ENCODE peak calls at places on chromosomes 1 and 21, in six cellular contexts. One of them, this sample, is unnamed.

GRCh38 chr1:162878000-162878596 is 17.1 kb upstream of the CCDC190 start:
- DNase-seq in dorsolateral prefrontal cortex: peak
- DNase-seq in T-helper 1 cell: no peak
- DNase-seq in Right ventricle myocardium superior: peak
- DNase-seq in Ammon's horn: peak
- DNase-seq in fibroblast of villous mesenchyme: peak
- DNase-seq in this sample: peak

GRCh38 chr1:109391626-109392025 is 6.1 kb downstream of the SORT1 start:
- DNase-seq in dorsolateral prefrontal cortex: no peak
- DNase-seq in T-helper 1 cell: no peak
- DNase-seq in Right ventricle myocardium superior: no peak
- DNase-seq in Ammon's horn: no peak
- DNase-seq in fibroblast of villous mesenchyme: no peak
- DNase-seq in this sample: no peak

GRCh38 chr1:113871597-113872113 is at the start of gene PTPN22:
- DNase-seq in dorsolateral prefrontal cortex: no peak
- DNase-seq in T-helper 1 cell: peak
- DNase-seq in Right ventricle myocardium superior: peak
- DNase-seq in Ammon's horn: peak
- DNase-seq in fibroblast of villous mesenchyme: peak
- DNase-seq in this sample: no peak

GRCh38 chr1:190665045-190665444 is 187.4 kb upstream of the BRINP3 start:
- DNase-seq in dorsolateral prefrontal cortex: no peak
- DNase-seq in T-helper 1 cell: no peak
- DNase-seq in Right ventricle myocardium superior: no peak
- DNase-seq in Ammon's horn: no peak
- DNase-seq in fibroblast of villous mesenchyme: no peak
- DNase-seq in this sample: no peak

GRCh38 chr21:31543191-31543590 is 116.3 kb upstream of the SOD1 start:
- DNase-seq in dorsolateral prefrontal cortex: no peak
- DNase-seq in T-helper 1 cell: no peak
- DNase-seq in Right ventricle myocardium superior: no peak
- DNase-seq in Ammon's horn: no peak
- DNase-seq in fibroblast of villous mesenchyme: no peak
- DNase-seq in this sample: no peak

GRCh38 chr1:201184734-201185453 is 5.7 kb upstream of the IGFN1 start:
- DNase-seq in dorsolateral prefrontal cortex: no peak
- DNase-seq in T-helper 1 cell: no peak
- DNase-seq in Right ventricle myocardium superior: no peak
- DNase-seq in Ammon's horn: peak
- DNase-seq in fibroblast of villous mesenchyme: peak
- DNase-seq in this sample: peak

GRCh38 chr1:231883382-231883781 is 256.8 kb downstream of the DISC1 start:
- DNase-seq in dorsolateral prefrontal cortex: no peak
- DNase-seq in T-helper 1 cell: no peak
- DNase-seq in Right ventricle myocardium superior: no peak
- DNase-seq in Ammon's horn: no peak
- DNase-seq in fibroblast of villous mesenchyme: no peak
- DNase-seq in this sample: no peak

GRCh38 chr1:242447682-242448081 is 76.8 kb downstream of the PLD5 start:
- DNase-seq in dorsolateral prefrontal cortex: no peak
- DNase-seq in T-helper 1 cell: no peak
- DNase-seq in Right ventricle myocardium superior: no peak
- DNase-seq in Ammon's horn: no peak
- DNase-seq in fibroblast of villous mesenchyme: no peak
- DNase-seq in this sample: no peak

GRCh38 chr1:45894921-45895320 is 91.5 kb downstream of the MAST2 start:
- DNase-seq in dorsolateral prefrontal cortex: no peak
- DNase-seq in T-helper 1 cell: no peak
- DNase-seq in Right ventricle myocardium superior: no peak
- DNase-seq in Ammon's horn: no peak
- DNase-seq in fibroblast of villous mesenchyme: no peak
- DNase-seq in this sample: no peak

GRCh38 chr1:91809267-91809666 is 76.7 kb downstream of the TGFBR3 start:
- DNase-seq in dorsolateral prefrontal cortex: no peak
- DNase-seq in T-helper 1 cell: no peak
- DNase-seq in Right ventricle myocardium superior: no peak
- DNase-seq in Ammon's horn: no peak
- DNase-seq in fibroblast of villous mesenchyme: no peak
- DNase-seq in this sample: no peak

GRCh38 chr1:8425781-8426161 is 107.9 kb downstream of the SLC45A1 start:
- DNase-seq in dorsolateral prefrontal cortex: no peak
- DNase-seq in T-helper 1 cell: no peak
- DNase-seq in Right ventricle myocardium superior: no peak
- DNase-seq in Ammon's horn: no peak
- DNase-seq in fibroblast of villous mesenchyme: no peak
- DNase-seq in this sample: no peak

GRCh38 chr1:31991202-31991601 is 22.5 kb upstream of the KHDRBS1 start:
- DNase-seq in dorsolateral prefrontal cortex: no peak
- DNase-seq in T-helper 1 cell: no peak
- DNase-seq in Right ventricle myocardium superior: no peak
- DNase-seq in Ammon's horn: no peak
- DNase-seq in fibroblast of villous mesenchyme: no peak
- DNase-seq in this sample: no peak

GRCh38 chr1:147391114-147391513 is 148.6 kb downstream of the CHD1L start:
- DNase-seq in dorsolateral prefrontal cortex: no peak
- DNase-seq in T-helper 1 cell: no peak
- DNase-seq in Right ventricle myocardium superior: no peak
- DNase-seq in Ammon's horn: no peak
- DNase-seq in fibroblast of villous mesenchyme: no peak
- DNase-seq in this sample: no peak

GRCh38 chr1:27342391-27342777 is 562 bp downstream of the SYTL1 start:
- DNase-seq in dorsolateral prefrontal cortex: no peak
- DNase-seq in T-helper 1 cell: no peak
- DNase-seq in Right ventricle myocardium superior: no peak
- DNase-seq in Ammon's horn: no peak
- DNase-seq in fibroblast of villous mesenchyme: no peak
- DNase-seq in this sample: no peak

GRCh38 chr1:49163041-49163440 is 386.4 kb upstream of the BEND5 start:
- DNase-seq in dorsolateral prefrontal cortex: no peak
- DNase-seq in T-helper 1 cell: no peak
- DNase-seq in Right ventricle myocardium superior: no peak
- DNase-seq in Ammon's horn: peak
- DNase-seq in fibroblast of villous mesenchyme: no peak
- DNase-seq in this sample: no peak

GRCh38 chr1:112629256-112629655 is 9.6 kb downstream of the CAPZA1 start:
- DNase-seq in dorsolateral prefrontal cortex: no peak
- DNase-seq in T-helper 1 cell: no peak
- DNase-seq in Right ventricle myocardium superior: no peak
- DNase-seq in Ammon's horn: no peak
- DNase-seq in fibroblast of villous mesenchyme: no peak
- DNase-seq in this sample: no peak

GRCh38 chr1:47432071-47433036 is 5.5 kb upstream of the FOXD2 start:
- DNase-seq in dorsolateral prefrontal cortex: peak
- DNase-seq in T-helper 1 cell: no peak
- DNase-seq in Right ventricle myocardium superior: peak
- DNase-seq in Ammon's horn: peak
- DNase-seq in fibroblast of villous mesenchyme: peak
- DNase-seq in this sample: peak

GRCh38 chr1:9728451-9729295 is 77.1 kb downstream of the PIK3CD start:
- DNase-seq in dorsolateral prefrontal cortex: no peak
- DNase-seq in T-helper 1 cell: no peak
- DNase-seq in Right ventricle myocardium superior: no peak
- DNase-seq in Ammon's horn: no peak
- DNase-seq in fibroblast of villous mesenchyme: no peak
- DNase-seq in this sample: no peak

GRCh38 chr1:174243451-174244000 is 84.2 kb downstream of the RABGAP1L start:
- DNase-seq in dorsolateral prefrontal cortex: no peak
- DNase-seq in T-helper 1 cell: no peak
- DNase-seq in Right ventricle myocardium superior: no peak
- DNase-seq in Ammon's horn: no peak
- DNase-seq in fibroblast of villous mesenchyme: peak
- DNase-seq in this sample: no peak

GRCh38 chr1:55081188-55081904 is 42.0 kb downstream of the PCSK9 start:
- DNase-seq in dorsolateral prefrontal cortex: no peak
- DNase-seq in T-helper 1 cell: no peak
- DNase-seq in Right ventricle myocardium superior: no peak
- DNase-seq in Ammon's horn: no peak
- DNase-seq in fibroblast of villous mesenchyme: peak
- DNase-seq in this sample: no peak

GRCh38 chr1:225767591-225768540 is 9.8 kb upstream of the SRP9 start:
- DNase-seq in dorsolateral prefrontal cortex: no peak
- DNase-seq in T-helper 1 cell: no peak
- DNase-seq in Right ventricle myocardium superior: peak
- DNase-seq in Ammon's horn: no peak
- DNase-seq in fibroblast of villous mesenchyme: peak
- DNase-seq in this sample: no peak

GRCh38 chr1:210098376-210098775 is 134.2 kb upstream of the SERTAD4 start:
- DNase-seq in dorsolateral prefrontal cortex: no peak
- DNase-seq in T-helper 1 cell: no peak
- DNase-seq in Right ventricle myocardium superior: no peak
- DNase-seq in Ammon's horn: no peak
- DNase-seq in fibroblast of villous mesenchyme: no peak
- DNase-seq in this sample: no peak

This sample was measured in substantia nigra.